ENCODE peak calls at places on chromosome 20, in eight cellular contexts. One of them, this sample, is unnamed.

GRCh38 chr20:9789136-9789535 is 49.7 kb downstream of the PAK5 start:
- DNase-seq in ovary: no peak
- DNase-seq in GM23338: no peak
- DNase-seq in sigmoid colon: no peak
- DNase-seq in keratinocyte: no peak
- DNase-seq in body of pancreas: no peak
- DNase-seq in CD4-positive, CD25-positive, alpha-beta regulatory T cell: no peak
- DNase-seq in psoas muscle: no peak
- DNase-seq in this sample: no peak

GRCh38 chr20:50373674-50374286 is 136.4 kb upstream of the PTPN1 start:
- DNase-seq in ovary: no peak
- DNase-seq in GM23338: peak; percentile 31
- DNase-seq in sigmoid colon: no peak
- DNase-seq in keratinocyte: no peak
- DNase-seq in body of pancreas: no peak
- DNase-seq in CD4-positive, CD25-positive, alpha-beta regulatory T cell: no peak
- DNase-seq in psoas muscle: no peak
- DNase-seq in this sample: no peak

GRCh38 chr20:46946796-46947195 is 52.2 kb downstream of the EYA2 start:
- DNase-seq in ovary: no peak
- DNase-seq in GM23338: no peak
- DNase-seq in sigmoid colon: peak; percentile 21
- DNase-seq in keratinocyte: no peak
- DNase-seq in body of pancreas: no peak
- DNase-seq in CD4-positive, CD25-positive, alpha-beta regulatory T cell: no peak
- DNase-seq in psoas muscle: no peak
- DNase-seq in this sample: no peak

GRCh38 chr20:17304785-17305184 is 77.9 kb downstream of the PCSK2 start:
- DNase-seq in ovary: no peak
- DNase-seq in GM23338: peak; percentile 10
- DNase-seq in sigmoid colon: no peak
- DNase-seq in keratinocyte: no peak
- DNase-seq in body of pancreas: no peak
- DNase-seq in CD4-positive, CD25-positive, alpha-beta regulatory T cell: no peak
- DNase-seq in psoas muscle: no peak
- DNase-seq in this sample: no peak

GRCh38 chr20:7090753-7091310 is 323.3 kb downstream of the BMP2 start:
- DNase-seq in ovary: no peak
- DNase-seq in GM23338: peak; percentile 6
- DNase-seq in sigmoid colon: no peak
- DNase-seq in keratinocyte: no peak
- DNase-seq in body of pancreas: no peak
- DNase-seq in CD4-positive, CD25-positive, alpha-beta regulatory T cell: no peak
- DNase-seq in psoas muscle: no peak
- DNase-seq in this sample: peak; percentile 67

GRCh38 chr20:53918949-53919361 is 151.4 kb downstream of the BCAS1 start:
- DNase-seq in ovary: no peak
- DNase-seq in GM23338: peak; percentile 96
- DNase-seq in sigmoid colon: no peak
- DNase-seq in keratinocyte: no peak
- DNase-seq in body of pancreas: no peak
- DNase-seq in CD4-positive, CD25-positive, alpha-beta regulatory T cell: no peak
- DNase-seq in psoas muscle: no peak
- DNase-seq in this sample: peak; percentile 90

GRCh38 chr20:19885576-19885956 is 127.5 kb downstream of the RIN2 start:
- DNase-seq in ovary: no peak
- DNase-seq in GM23338: no peak
- DNase-seq in sigmoid colon: no peak
- DNase-seq in keratinocyte: no peak
- DNase-seq in body of pancreas: no peak
- DNase-seq in CD4-positive, CD25-positive, alpha-beta regulatory T cell: no peak
- DNase-seq in psoas muscle: no peak
- DNase-seq in this sample: no peak

GRCh38 chr20:16821211-16822089 is 73.3 kb downstream of the OTOR start:
- DNase-seq in ovary: no peak
- DNase-seq in GM23338: peak; percentile 79
- DNase-seq in sigmoid colon: no peak
- DNase-seq in keratinocyte: no peak
- DNase-seq in body of pancreas: no peak
- DNase-seq in CD4-positive, CD25-positive, alpha-beta regulatory T cell: no peak
- DNase-seq in psoas muscle: no peak
- DNase-seq in this sample: peak; percentile 77

GRCh38 chr20:10179574-10180298 is 38.9 kb upstream of the SNAP25 start:
- DNase-seq in ovary: peak; percentile 21
- DNase-seq in GM23338: peak; percentile 78
- DNase-seq in sigmoid colon: no peak
- DNase-seq in keratinocyte: no peak
- DNase-seq in body of pancreas: no peak
- DNase-seq in CD4-positive, CD25-positive, alpha-beta regulatory T cell: no peak
- DNase-seq in psoas muscle: no peak
- DNase-seq in this sample: peak; percentile 72

GRCh38 chr20:13515796-13516533 is 122.8 kb downstream of the TASP1 start:
- DNase-seq in ovary: no peak
- DNase-seq in GM23338: no peak
- DNase-seq in sigmoid colon: no peak
- DNase-seq in keratinocyte: no peak
- DNase-seq in body of pancreas: no peak
- DNase-seq in CD4-positive, CD25-positive, alpha-beta regulatory T cell: no peak
- DNase-seq in psoas muscle: no peak
- DNase-seq in this sample: no peak

DNA sequence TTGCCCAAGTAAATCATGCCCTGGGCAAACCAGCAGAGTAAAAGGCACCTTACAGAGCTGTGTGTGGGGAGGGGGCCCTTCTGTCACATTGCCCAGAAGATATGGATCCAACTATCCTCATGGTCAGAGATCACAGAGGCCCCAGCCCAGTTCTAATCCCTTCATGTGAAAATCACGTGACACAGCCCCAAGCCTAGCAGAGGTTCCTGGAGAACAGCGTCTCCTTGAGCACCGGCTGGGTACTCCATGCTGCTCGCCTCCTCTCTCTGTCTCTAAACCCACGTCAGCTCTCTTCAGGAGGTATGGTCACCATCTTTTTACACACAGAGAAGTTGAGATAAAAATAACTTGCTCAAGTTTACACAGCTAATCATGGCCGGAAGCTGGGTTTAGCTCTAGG is 230.2 kb downstream of the ANKRD60 start:
- DNase-seq in ovary: no peak
- DNase-seq in GM23338: peak; percentile 27
- DNase-seq in sigmoid colon: peak; percentile 25
- DNase-seq in keratinocyte: no peak
- DNase-seq in body of pancreas: no peak
- DNase-seq in CD4-positive, CD25-positive, alpha-beta regulatory T cell: no peak
- DNase-seq in psoas muscle: no peak
- DNase-seq in this sample: peak; percentile 64
- H3K27me3 ChIP-seq in ovary: no peaks in the 10 kb centered on the region
- H3K27me3 ChIP-seq in GM23338: no peaks in the 10 kb centered on the region
- H3K27me3 ChIP-seq in sigmoid colon: no peaks in the 10 kb centered on the region
- H3K27me3 ChIP-seq in keratinocyte: peaks cover 7% of the 10 kb centered on the region
- H3K27me3 ChIP-seq in body of pancreas: no peaks in the 10 kb centered on the region
- H3K27me3 ChIP-seq in CD4-positive, CD25-positive, alpha-beta regulatory T cell: peaks cover 2% of the 10 kb centered on the region
- H3K27me3 ChIP-seq in psoas muscle: no peaks in the 10 kb centered on the region
- H3K27me3 ChIP-seq in this sample: no peaks in the 10 kb centered on the region

GRCh38 chr20:36062799-36063198 is 91.7 kb upstream of the EPB41L1 start:
- DNase-seq in ovary: no peak
- DNase-seq in GM23338: no peak
- DNase-seq in sigmoid colon: no peak
- DNase-seq in keratinocyte: no peak
- DNase-seq in body of pancreas: no peak
- DNase-seq in CD4-positive, CD25-positive, alpha-beta regulatory T cell: no peak
- DNase-seq in psoas muscle: no peak
- DNase-seq in this sample: no peak

GRCh38 chr20:36066777-36067176 is 87.8 kb upstream of the EPB41L1 start:
- DNase-seq in ovary: no peak
- DNase-seq in GM23338: no peak
- DNase-seq in sigmoid colon: no peak
- DNase-seq in keratinocyte: no peak
- DNase-seq in body of pancreas: peak; percentile 53
- DNase-seq in CD4-positive, CD25-positive, alpha-beta regulatory T cell: no peak
- DNase-seq in psoas muscle: no peak
- DNase-seq in this sample: no peak

GRCh38 chr20:36063916-36064660 is 90.5 kb upstream of the EPB41L1 start:
- DNase-seq in ovary: no peak
- DNase-seq in GM23338: no peak
- DNase-seq in sigmoid colon: no peak
- DNase-seq in keratinocyte: no peak
- DNase-seq in body of pancreas: no peak
- DNase-seq in CD4-positive, CD25-positive, alpha-beta regulatory T cell: no peak
- DNase-seq in psoas muscle: no peak
- DNase-seq in this sample: no peak

GRCh38 chr20:36064661-36065426 is 89.7 kb upstream of the EPB41L1 start:
- DNase-seq in ovary: peak; percentile 97
- DNase-seq in GM23338: peak; percentile 94
- DNase-seq in sigmoid colon: peak; percentile 97
- DNase-seq in keratinocyte: no peak
- DNase-seq in body of pancreas: peak; percentile 97
- DNase-seq in CD4-positive, CD25-positive, alpha-beta regulatory T cell: peak; percentile 89
- DNase-seq in psoas muscle: peak; percentile 94
- DNase-seq in this sample: peak; percentile 99

GRCh38 chr20:36065427-36065998 is 89.0 kb upstream of the EPB41L1 start:
- DNase-seq in ovary: peak; percentile 27
- DNase-seq in GM23338: no peak
- DNase-seq in sigmoid colon: no peak
- DNase-seq in keratinocyte: no peak
- DNase-seq in body of pancreas: peak; percentile 19
- DNase-seq in CD4-positive, CD25-positive, alpha-beta regulatory T cell: no peak
- DNase-seq in psoas muscle: no peak
- DNase-seq in this sample: no peak
- H3K27ac ChIP-seq in ovary: no peak overlapping the region
- H3K27ac ChIP-seq in GM23338: no peak overlapping the region
- H3K27ac ChIP-seq in sigmoid colon: peak overlapping the region; percentile 83
- H3K27ac ChIP-seq in keratinocyte: no peak overlapping the region
- H3K27ac ChIP-seq in body of pancreas: peak overlapping the region; percentile 91
- H3K27ac ChIP-seq in CD4-positive, CD25-positive, alpha-beta regulatory T cell: no peak overlapping the region
- H3K27ac ChIP-seq in psoas muscle: peak overlapping the region; percentile 88
- H3K27ac ChIP-seq in this sample: peak overlapping the region; percentile 93

DNA sequence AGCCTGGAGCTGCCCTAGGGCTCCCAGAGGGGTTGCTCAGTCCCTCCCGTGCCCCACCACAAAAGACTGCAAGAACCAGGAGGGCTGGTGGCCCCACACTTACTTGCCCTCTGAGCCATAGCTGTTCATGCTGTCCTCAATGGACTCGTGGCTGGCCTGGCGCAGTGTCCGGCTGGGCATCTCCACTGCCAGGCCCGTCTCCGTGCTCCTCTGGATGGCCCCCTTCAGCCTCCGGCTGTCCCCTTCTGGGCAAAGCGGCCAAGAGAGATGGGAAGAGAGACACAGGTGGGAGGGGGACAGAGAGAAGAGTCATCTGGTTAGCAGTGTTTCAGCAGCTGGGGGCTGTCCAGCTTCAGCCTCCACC is 25.5 kb downstream of the KCNK15 start:
- DNase-seq in ovary: no peak
- DNase-seq in GM23338: no peak
- DNase-seq in sigmoid colon: no peak
- DNase-seq in keratinocyte: no peak
- DNase-seq in body of pancreas: no peak
- DNase-seq in CD4-positive, CD25-positive, alpha-beta regulatory T cell: no peak
- DNase-seq in psoas muscle: no peak
- DNase-seq in this sample: no peak
- H3K27me3 ChIP-seq in ovary: no peaks in the 10 kb centered on the region
- H3K27me3 ChIP-seq in GM23338: no peaks in the 10 kb centered on the region
- H3K27me3 ChIP-seq in sigmoid colon: no peaks in the 10 kb centered on the region
- H3K27me3 ChIP-seq in keratinocyte: peaks cover 22% of the 10 kb centered on the region
- H3K27me3 ChIP-seq in body of pancreas: no peaks in the 10 kb centered on the region
- H3K27me3 ChIP-seq in CD4-positive, CD25-positive, alpha-beta regulatory T cell: no peaks in the 10 kb centered on the region
- H3K27me3 ChIP-seq in psoas muscle: no peaks in the 10 kb centered on the region
- H3K27me3 ChIP-seq in this sample: peaks cover 6% of the 10 kb centered on the region

GRCh38 chr20:57471496-57472210 is 53.3 kb downstream of the CTCFL start:
- DNase-seq in ovary: no peak
- DNase-seq in GM23338: no peak
- DNase-seq in sigmoid colon: peak; percentile 50
- DNase-seq in keratinocyte: no peak
- DNase-seq in body of pancreas: no peak
- DNase-seq in CD4-positive, CD25-positive, alpha-beta regulatory T cell: no peak
- DNase-seq in psoas muscle: peak; percentile 1
- DNase-seq in this sample: no peak
- H3K27ac ChIP-seq in ovary: no peak overlapping the region
- H3K27ac ChIP-seq in GM23338: no peak overlapping the region
- H3K27ac ChIP-seq in sigmoid colon: peak overlapping the region; percentile 86
- H3K27ac ChIP-seq in keratinocyte: no peak overlapping the region
- H3K27ac ChIP-seq in body of pancreas: no peak overlapping the region
- H3K27ac ChIP-seq in CD4-positive, CD25-positive, alpha-beta regulatory T cell: no peak overlapping the region
- H3K27ac ChIP-seq in psoas muscle: no peak overlapping the region
- H3K27ac ChIP-seq in this sample: no peak overlapping the region

DNA sequence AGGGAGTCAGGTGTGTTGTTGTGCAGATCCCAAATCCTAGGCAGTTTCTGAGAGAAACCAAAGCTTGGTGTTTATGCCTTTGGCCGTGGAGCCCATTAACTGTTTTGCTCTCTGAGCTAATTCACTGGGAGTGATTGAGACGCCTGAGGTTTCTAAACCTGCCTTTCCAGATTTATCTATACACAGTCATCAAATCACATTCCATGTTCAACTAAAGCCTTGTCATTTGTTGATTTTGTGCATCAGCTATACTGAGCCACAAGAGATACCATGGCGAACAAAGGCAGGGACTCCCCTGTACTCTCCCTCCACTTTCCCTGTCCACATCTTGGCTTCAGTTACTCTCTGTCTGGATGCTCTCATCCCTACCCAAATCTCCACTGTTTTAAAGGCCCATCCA is 229.7 kb upstream of the PMEPA1 start:
- DNase-seq in ovary: no peak
- DNase-seq in GM23338: no peak
- DNase-seq in sigmoid colon: no peak
- DNase-seq in keratinocyte: no peak
- DNase-seq in body of pancreas: no peak
- DNase-seq in CD4-positive, CD25-positive, alpha-beta regulatory T cell: no peak
- DNase-seq in psoas muscle: no peak
- DNase-seq in this sample: no peak
- H3K27me3 ChIP-seq in ovary: no peaks in the 10 kb centered on the region
- H3K27me3 ChIP-seq in GM23338: no peaks in the 10 kb centered on the region
- H3K27me3 ChIP-seq in sigmoid colon: no peaks in the 10 kb centered on the region
- H3K27me3 ChIP-seq in keratinocyte: peaks cover 63% of the 10 kb centered on the region
- H3K27me3 ChIP-seq in body of pancreas: no peaks in the 10 kb centered on the region
- H3K27me3 ChIP-seq in CD4-positive, CD25-positive, alpha-beta regulatory T cell: no peaks in the 10 kb centered on the region
- H3K27me3 ChIP-seq in psoas muscle: no peaks in the 10 kb centered on the region
- H3K27me3 ChIP-seq in this sample: no peaks in the 10 kb centered on the region

DNA sequence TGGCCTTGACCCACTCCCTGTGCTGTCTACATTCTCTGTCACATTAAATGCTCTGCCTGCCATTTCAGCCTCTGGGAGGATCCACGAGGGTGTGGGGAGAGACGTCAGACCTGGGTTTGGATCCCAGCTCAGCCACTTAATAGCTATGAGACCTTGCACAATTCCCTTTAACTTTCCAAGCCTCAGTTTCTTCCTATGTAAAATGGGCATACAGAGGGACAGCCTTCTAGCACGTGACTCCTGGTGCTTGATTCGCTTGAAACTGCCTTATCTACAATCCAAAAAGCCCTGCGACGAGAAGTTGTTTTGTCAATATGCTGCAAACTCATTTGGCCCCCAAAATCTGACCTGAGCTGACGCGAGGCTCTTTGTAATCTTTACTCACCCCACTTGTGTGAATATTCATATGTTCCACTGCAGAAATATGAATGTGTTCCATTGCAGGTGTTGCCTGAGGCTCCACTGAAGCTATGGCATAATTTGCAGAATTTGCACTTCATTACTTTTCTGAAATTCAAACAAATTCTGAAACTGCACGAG is 40.1 kb downstream of the TOX2 start:
- DNase-seq in ovary: no peak
- DNase-seq in GM23338: no peak
- DNase-seq in sigmoid colon: no peak
- DNase-seq in keratinocyte: no peak
- DNase-seq in body of pancreas: no peak
- DNase-seq in CD4-positive, CD25-positive, alpha-beta regulatory T cell: no peak
- DNase-seq in psoas muscle: no peak
- DNase-seq in this sample: no peak
- H3K27ac ChIP-seq in ovary: no peak overlapping the region
- H3K27ac ChIP-seq in GM23338: no peak overlapping the region
- H3K27ac ChIP-seq in sigmoid colon: no peak overlapping the region
- H3K27ac ChIP-seq in keratinocyte: peak overlapping the region; percentile 53
- H3K27ac ChIP-seq in body of pancreas: no peak overlapping the region
- H3K27ac ChIP-seq in CD4-positive, CD25-positive, alpha-beta regulatory T cell: no peak overlapping the region
- H3K27ac ChIP-seq in psoas muscle: no peak overlapping the region
- H3K27ac ChIP-seq in this sample: no peak overlapping the region

GRCh38 chr20:3171391-3172125 is 1.8 kb downstream of the LZTS3 start:
- DNase-seq in ovary: no peak
- DNase-seq in GM23338: no peak
- DNase-seq in sigmoid colon: peak; percentile 53
- DNase-seq in keratinocyte: no peak
- DNase-seq in body of pancreas: no peak
- DNase-seq in CD4-positive, CD25-positive, alpha-beta regulatory T cell: no peak
- DNase-seq in psoas muscle: no peak
- DNase-seq in this sample: peak; percentile 48
- H3K27me3 ChIP-seq in ovary: no peaks in the 10 kb centered on the region
- H3K27me3 ChIP-seq in GM23338: peaks cover 5% of the 10 kb centered on the region
- H3K27me3 ChIP-seq in sigmoid colon: no peaks in the 10 kb centered on the region
- H3K27me3 ChIP-seq in keratinocyte: peaks cover 40% of the 10 kb centered on the region
- H3K27me3 ChIP-seq in body of pancreas: no peaks in the 10 kb centered on the region
- H3K27me3 ChIP-seq in CD4-positive, CD25-positive, alpha-beta regulatory T cell: peaks cover 11% of the 10 kb centered on the region
- H3K27me3 ChIP-seq in psoas muscle: no peaks in the 10 kb centered on the region
- H3K27me3 ChIP-seq in this sample: no peaks in the 10 kb centered on the region

This sample was measured in endodermal cell.